ENCODE peak calls at places on chromosome 3, in six cellular contexts. One of them, this sample, is unnamed.

GRCh38 chr3:33318709-33319380 is 41.6 kb downstream of the FBXL2 start:
- DNase-seq in iris pigment epithelial cell: no peak
- DNase-seq in endothelial cell: no peak
- DNase-seq in GM20000: no peak
- DNase-seq in KBM-7: no peak
- DNase-seq in NCI-H526: peak; percentile 1
- DNase-seq in this sample: no peak

GRCh38 chr3:134852893-134853351 is 57.9 kb downstream of the EPHB1 start:
- DNase-seq in iris pigment epithelial cell: no peak
- DNase-seq in endothelial cell: no peak
- DNase-seq in GM20000: peak; percentile 61
- DNase-seq in KBM-7: peak; percentile 39
- DNase-seq in NCI-H526: no peak
- DNase-seq in this sample: peak; percentile 85

GRCh38 chr3:46713048-46713897 is 4.4 kb downstream of the PRSS50 start:
- DNase-seq in iris pigment epithelial cell: no peak
- DNase-seq in endothelial cell: no peak
- DNase-seq in GM20000: no peak
- DNase-seq in KBM-7: no peak
- DNase-seq in NCI-H526: no peak
- DNase-seq in this sample: no peak

GRCh38 chr3:184209146-184209923 is 20.1 kb upstream of the VWA5B2 start:
- DNase-seq in iris pigment epithelial cell: peak; percentile 36
- DNase-seq in endothelial cell: no peak
- DNase-seq in GM20000: no peak
- DNase-seq in KBM-7: no peak
- DNase-seq in NCI-H526: no peak
- DNase-seq in this sample: no peak

GRCh38 chr3:129077222-129077621 is 16.6 kb downstream of the GP9 start:
- DNase-seq in iris pigment epithelial cell: peak; percentile 74
- DNase-seq in endothelial cell: no peak
- DNase-seq in GM20000: no peak
- DNase-seq in KBM-7: no peak
- DNase-seq in NCI-H526: no peak
- DNase-seq in this sample: no peak

GRCh38 chr3:16770021-16770420 is 114.7 kb upstream of the PLCL2 start:
- DNase-seq in iris pigment epithelial cell: peak; percentile 5
- DNase-seq in endothelial cell: no peak
- DNase-seq in GM20000: no peak
- DNase-seq in KBM-7: no peak
- DNase-seq in NCI-H526: no peak
- DNase-seq in this sample: no peak

GRCh38 chr3:127368186-127369032 is 80.6 kb upstream of the PRR20G start:
- DNase-seq in iris pigment epithelial cell: no peak
- DNase-seq in endothelial cell: no peak
- DNase-seq in GM20000: no peak
- DNase-seq in KBM-7: no peak
- DNase-seq in NCI-H526: no peak
- DNase-seq in this sample: no peak

GRCh38 chr3:152175576-152175883 is 93.2 kb upstream of the MBNL1 start:
- DNase-seq in iris pigment epithelial cell: peak; percentile 98
- DNase-seq in endothelial cell: no peak
- DNase-seq in GM20000: no peak
- DNase-seq in KBM-7: no peak
- DNase-seq in NCI-H526: peak; percentile 78
- DNase-seq in this sample: no peak

GRCh38 chr3:50227390-50228183 is 8.4 kb upstream of the GNAI2 start:
- DNase-seq in iris pigment epithelial cell: peak; percentile 86
- DNase-seq in endothelial cell: peak; percentile 87
- DNase-seq in GM20000: peak; percentile 94
- DNase-seq in KBM-7: peak; percentile 94
- DNase-seq in NCI-H526: peak; percentile 97
- DNase-seq in this sample: peak; percentile 82

GRCh38 chr3:132822837-132823236 is 100.6 kb upstream of the NPHP3 start:
- DNase-seq in iris pigment epithelial cell: no peak
- DNase-seq in endothelial cell: no peak
- DNase-seq in GM20000: no peak
- DNase-seq in KBM-7: no peak
- DNase-seq in NCI-H526: no peak
- DNase-seq in this sample: no peak

GRCh38 chr3:138202945-138203701 is 16.0 kb downstream of the ARMC8 start:
- DNase-seq in iris pigment epithelial cell: no peak
- DNase-seq in endothelial cell: no peak
- DNase-seq in GM20000: no peak
- DNase-seq in KBM-7: no peak
- DNase-seq in NCI-H526: no peak
- DNase-seq in this sample: no peak

GRCh38 chr3:73056365-73057150 is 4.9 kb upstream of the EBLN2 start:
- DNase-seq in iris pigment epithelial cell: peak; percentile 58
- DNase-seq in endothelial cell: no peak
- DNase-seq in GM20000: no peak
- DNase-seq in KBM-7: peak; percentile 43
- DNase-seq in NCI-H526: peak; percentile 50
- DNase-seq in this sample: no peak

GRCh38 chr3:61053781-61054496 is 197.3 kb downstream of the FHIT start:
- DNase-seq in iris pigment epithelial cell: no peak
- DNase-seq in endothelial cell: no peak
- DNase-seq in GM20000: no peak
- DNase-seq in KBM-7: no peak
- DNase-seq in NCI-H526: no peak
- DNase-seq in this sample: no peak

GRCh38 chr3:5330152-5330810 is 142.8 kb downstream of the EDEM1 start:
- DNase-seq in iris pigment epithelial cell: peak; percentile 43
- DNase-seq in endothelial cell: no peak
- DNase-seq in GM20000: no peak
- DNase-seq in KBM-7: no peak
- DNase-seq in NCI-H526: no peak
- DNase-seq in this sample: no peak

GRCh38 chr3:150168694-150169093 is 198.0 kb upstream of the PFN2 start:
- DNase-seq in iris pigment epithelial cell: no peak
- DNase-seq in endothelial cell: no peak
- DNase-seq in GM20000: no peak
- DNase-seq in KBM-7: no peak
- DNase-seq in NCI-H526: no peak
- DNase-seq in this sample: no peak